ENCODE peak calls at places on chromosomes 13 and 19, in seven cellular contexts. D is astrocyte of the spinal cord, I is neuronal stem cell, T is AG04449, A is colonic mucosa, N is gastrocnemius medialis, J is fibroblast of lung. Q is an unnamed sample.
A peak's percentile ranks its signal among the peaks of the same experiment; 100 is the strongest.

GRCh38 chr13:95644611-95645052 is at the start of gene DZIP1:
- DNase-seq in D (peak; percentile 87), N (peak; percentile 28), T (no peak), I (peak; percentile 78), A (peak; percentile 54), J (peak; percentile 87), Q (no peak)

GRCh38 chr13:24063281-24063851 is 97.2 kb upstream of the SPATA13 start:
- DNase-seq in N (no peak), A (no peak), D (no peak), I (no peak), T (no peak), J (no peak), Q (no peak)

GRCh38 chr19:29006057-29006735 is 206.8 kb downstream of the UQCRFS1 start:
- DNase-seq in D (no peak), A (no peak), T (peak; percentile 19), N (no peak), J (no peak), I (no peak), Q (no peak)

GRCh38 chr19:47093254-47093653 is 20.3 kb downstream of the ZC3H4 start:
- DNase-seq in I (no peak), A (no peak), N (no peak), J (no peak), D (no peak), T (no peak), Q (no peak)

GRCh38 chr19:16070366-16070990 is 5.8 kb upstream of the TPM4 start:
- DNase-seq in T (no peak), D (no peak), A (peak; percentile 96), N (no peak), I (no peak), J (no peak), Q (peak; percentile 99)

GRCh38 chr13:110961959-110962358 is 47.1 kb upstream of the ANKRD10 start:
- DNase-seq in I (no peak), T (no peak), J (peak; percentile 22), N (no peak), A (no peak), D (no peak), Q (no peak)

GRCh38 chr13:97460004-97460756 is 26.2 kb downstream of the RAP2A start:
- DNase-seq in J (peak; percentile 27), N (no peak), T (no peak), A (no peak), I (no peak), D (no peak), Q (no peak)

GRCh38 chr13:45434556-45435371 is 16.6 kb upstream of the SLC25A30 start:
- DNase-seq in T (no peak), J (no peak), I (no peak), N (no peak), A (peak; percentile 51), D (no peak), Q (no peak)

GRCh38 chr19:46975918-46976782 is 43.5 kb upstream of the NPAS1 start:
- DNase-seq in T (peak; percentile 96), D (peak; percentile 96), I (peak; percentile 59), J (peak; percentile 97), A (peak; percentile 73), N (peak; percentile 97), Q (peak; percentile 67)

GRCh38 chr13:76210262-76210661 is 574.1 kb downstream of the LMO7 start:
- DNase-seq in J (peak; percentile 13), T (no peak), A (no peak), N (no peak), I (no peak), D (no peak), Q (no peak)

GRCh38 chr13:49240017-49240416 is 7.7 kb upstream of the CDADC1 start:
- DNase-seq in N (no peak), I (no peak), D (peak; percentile 46), A (no peak), J (peak; percentile 60), T (no peak), Q (peak; percentile 67)

GRCh38 chr19:4971424-4971793 is 2.5 kb downstream of the KDM4B start:
- DNase-seq in A (peak; percentile 76), N (peak; percentile 64), T (no peak), I (no peak), D (peak; percentile 17), J (no peak), Q (peak; percentile 66)

GRCh38 chr19:3095375-3096191 is 1.4 kb downstream of the GNA11 start:
- DNase-seq in A (peak; percentile 63), J (no peak), T (no peak), I (peak; percentile 52), D (no peak), N (no peak), Q (peak; percentile 64)

GRCh38 chr13:27970382-27971235 is 1.5 kb upstream of the CDX2 start:
- DNase-seq in I (no peak), A (no peak), J (no peak), T (no peak), D (no peak), N (no peak), Q (peak; percentile 49)

GRCh38 chr13:36920612-36921185 is 661 bp upstream of the SMAD9 start:
- DNase-seq in T (no peak), A (no peak), D (no peak), I (no peak), J (no peak), N (no peak), Q (no peak)

GRCh38 chr13:29526741-29527140 is 68.7 kb downstream of the SLC7A1 start:
- DNase-seq in N (no peak), J (no peak), T (no peak), A (no peak), D (no peak), I (no peak), Q (no peak)

GRCh38 chr19:2221250-2221831 is 14.8 kb downstream of the PLEKHJ1 start:
- DNase-seq in A (no peak), T (no peak), D (peak; percentile 33), J (peak; percentile 84), N (no peak), I (no peak), Q (peak; percentile 24)

GRCh38 chr13:97030705-97031452 is 36.6 kb upstream of the OXGR1 start:
- DNase-seq in N (no peak), T (no peak), J (peak; percentile 76), D (peak; percentile 66), A (no peak), I (peak; percentile 8), Q (peak; percentile 44)

GRCh38 chr19:41420101-41420880 is 6.9 kb downstream of the B3GNT8 start:
- DNase-seq in T (no peak), I (no peak), D (no peak), N (no peak), J (no peak), A (no peak), Q (no peak)

GRCh38 chr19:2538096-2538757 is 62.3 kb downstream of the GADD45B start:
- DNase-seq in A (no peak), D (no peak), J (no peak), T (no peak), I (no peak), N (no peak), Q (no peak)

GRCh38 chr13:77519808-77520207 is 15.7 kb upstream of the SCEL start:
- DNase-seq in D (no peak), T (no peak), J (no peak), A (no peak), N (no peak), I (no peak), Q (no peak)

GRCh38 chr13:91240341-91240740 is 107.1 kb upstream of the MIR17HG start:
- DNase-seq in D (no peak), I (no peak), J (no peak), N (no peak), A (no peak), T (no peak), Q (no peak)

GRCh38 chr13:99505814-99506269 is 4.6 kb downstream of the TM9SF2 start:
- DNase-seq in J (peak; percentile 48), A (no peak), N (no peak), I (no peak), T (no peak), D (peak; percentile 20), Q (no peak)

DNA sequence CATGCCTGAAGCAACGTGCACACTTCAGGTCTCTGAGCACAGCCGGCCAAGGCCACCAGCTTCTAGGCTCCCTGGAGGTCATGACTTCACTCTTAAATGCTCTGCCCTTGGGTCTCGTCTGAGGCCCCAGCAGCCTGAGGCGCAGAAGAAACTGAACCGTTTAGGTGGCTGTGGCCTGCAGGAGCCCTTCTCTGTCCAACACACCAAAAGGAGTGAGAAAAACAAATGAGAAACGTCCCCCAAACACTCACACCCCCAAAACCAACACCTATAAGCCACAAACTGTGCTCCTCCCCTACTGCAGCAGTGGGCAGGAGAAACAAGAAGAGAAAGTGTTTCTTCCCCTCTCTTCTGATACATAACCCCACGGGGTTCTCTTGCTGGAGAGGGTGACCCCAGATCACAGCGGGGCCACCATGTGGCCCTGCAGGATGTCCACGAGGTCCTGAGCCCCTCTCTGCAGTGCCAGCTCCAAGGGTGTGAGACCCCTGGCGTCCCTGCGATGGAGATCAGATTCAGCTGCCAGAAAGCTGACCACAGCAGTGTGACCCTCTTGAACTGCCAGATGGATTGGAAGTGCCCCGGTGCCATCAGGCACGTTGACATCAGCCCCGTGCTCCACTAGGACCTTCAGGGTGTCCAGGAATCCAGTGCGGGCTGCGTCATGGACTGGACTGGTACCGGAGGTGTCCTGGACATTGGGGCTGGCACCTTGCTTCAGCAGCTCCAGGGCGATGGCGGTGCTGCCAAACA is 1.0 kb upstream of the KRI1 start:
- DNase-seq in A (peak; percentile 38), N (no peak), T (no peak), J (no peak), D (no peak), I (no peak), Q (no peak)
- H3K4me3 ChIP-seq in A (peak overlapping the region; percentile 14), N (peak overlapping the region; percentile 85), T (peak overlapping the region; percentile 35), J (peak overlapping the region; percentile 90), D (peak overlapping the region; percentile 94), I (peak overlapping the region; percentile 85), Q (no peak overlapping the region)

DNA sequence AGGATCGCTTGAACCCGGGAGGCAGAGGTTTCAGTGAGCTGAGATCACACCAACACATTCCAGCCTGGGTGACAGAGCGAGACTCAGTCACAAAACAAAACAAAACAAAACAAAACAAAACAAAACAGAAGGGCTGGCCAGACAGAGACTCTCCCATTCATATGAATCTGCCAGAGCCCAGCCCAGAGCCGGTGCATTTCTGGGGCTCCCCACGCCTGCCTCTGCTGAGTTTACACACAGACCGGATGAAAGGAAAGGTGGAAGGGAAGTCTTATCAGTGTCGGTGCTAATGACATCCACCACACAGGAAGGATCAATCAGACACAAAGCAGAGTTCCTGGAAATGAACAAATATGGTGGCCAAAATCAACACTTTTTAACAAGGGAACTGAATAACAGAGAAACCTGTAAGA is 6.8 kb downstream of the TRAPPC6A start:
- DNase-seq in D (no peak), I (no peak), A (no peak), N (no peak), J (no peak), T (no peak), Q (peak; percentile 37)
- H3K4me3 ChIP-seq in D (no peak overlapping the region), I (no peak overlapping the region), A (no peak overlapping the region), N (no peak overlapping the region), J (no peak overlapping the region), T (no peak overlapping the region), Q (no peak overlapping the region)

GRCh38 chr13:104810242-104810641 is 1725.2 kb downstream of the EFNB2 start:
- DNase-seq in A (no peak), N (no peak), T (no peak), J (no peak), D (no peak), I (no peak), Q (no peak)

GRCh38 chr13:104809483-104809882 is 1726.0 kb downstream of the EFNB2 start:
- DNase-seq in J (peak; percentile 52), N (no peak), D (peak; percentile 16), A (no peak), T (no peak), I (no peak), Q (no peak)

GRCh38 chr13:104805346-104805745 is 1730.1 kb downstream of the EFNB2 start:
- DNase-seq in N (no peak), A (no peak), T (no peak), J (no peak), D (no peak), I (no peak), Q (no peak)
- H3K4me3 ChIP-seq in N (no peak overlapping the region), A (no peak overlapping the region), T (no peak overlapping the region), J (no peak overlapping the region), D (no peak overlapping the region), I (no peak overlapping the region), Q (no peak overlapping the region)

GRCh38 chr13:59873856-59874255 is 289.9 kb downstream of the DIAPH3 start:
- DNase-seq in J (no peak), I (no peak), T (no peak), D (no peak), N (no peak), A (no peak), Q (no peak)
- H3K4me3 ChIP-seq in J (no peak overlapping the region), I (no peak overlapping the region), T (no peak overlapping the region), D (no peak overlapping the region), N (no peak overlapping the region), A (no peak overlapping the region), Q (no peak overlapping the region)

Q was measured in small intestine.